ENCODE peak calls at places on chromosome 12, in four cellular contexts. F, C, B and O are unnamed samples.

GRCh38 chr12:20868277-20868676 is 57.8 kb downstream of the SLCO1B3 start:
- DNase-seq in F (no peak), C (no peak), B (no peak), O (no peak)

GRCh38 chr12:112937741-112938719 is at the start of gene OAS3:
- DNase-seq in F (peak), C (peak), B (peak), O (no peak)

GRCh38 chr12:67681145-67681778 is 32.7 kb downstream of the DYRK2 start:
- DNase-seq in F (peak), C (no peak), B (no peak), O (no peak)

GRCh38 chr12:9732966-9733461 is at the start of gene CLECL1:
- DNase-seq in F (no peak), C (no peak), B (no peak), O (no peak)

GRCh38 chr12:19507823-19508222 is 68.5 kb downstream of the AEBP2 start:
- DNase-seq in F (no peak), C (no peak), B (no peak), O (no peak)

GRCh38 chr12:57089259-57090245 is 638 bp downstream of the NAB2 start:
- DNase-seq in F (peak), C (peak), B (peak), O (no peak)

GRCh38 chr12:49582840-49583239 is 14.9 kb upstream of the MCRS1 start:
- DNase-seq in F (no peak), C (no peak), B (no peak), O (no peak)

GRCh38 chr12:85865905-85866304 is 8.2 kb upstream of the NTS start:
- DNase-seq in F (no peak), C (no peak), B (no peak), O (no peak)

GRCh38 chr12:104805186-104805585 is 152.9 kb downstream of the SLC41A2 start:
- DNase-seq in F (peak), C (no peak), B (no peak), O (no peak)

GRCh38 chr12:1576410-1577240 is 17.8 kb downstream of the FBXL14 start:
- DNase-seq in F (peak), C (no peak), B (no peak), O (no peak)

GRCh38 chr12:11962795-11963347 is 107.9 kb upstream of the BCL2L14 start:
- DNase-seq in F (no peak), C (no peak), B (no peak), O (no peak)

GRCh38 chr12:11959117-11959823 is 111.5 kb upstream of the BCL2L14 start:
- DNase-seq in F (peak), C (no peak), B (no peak), O (no peak)

GRCh38 chr12:11961686-11962085 is 109.1 kb upstream of the BCL2L14 start:
- DNase-seq in F (no peak), C (no peak), B (no peak), O (no peak)

GRCh38 chr12:11954181-11954580 is 116.6 kb upstream of the BCL2L14 start:
- DNase-seq in F (no peak), C (no peak), B (no peak), O (no peak)

DNA sequence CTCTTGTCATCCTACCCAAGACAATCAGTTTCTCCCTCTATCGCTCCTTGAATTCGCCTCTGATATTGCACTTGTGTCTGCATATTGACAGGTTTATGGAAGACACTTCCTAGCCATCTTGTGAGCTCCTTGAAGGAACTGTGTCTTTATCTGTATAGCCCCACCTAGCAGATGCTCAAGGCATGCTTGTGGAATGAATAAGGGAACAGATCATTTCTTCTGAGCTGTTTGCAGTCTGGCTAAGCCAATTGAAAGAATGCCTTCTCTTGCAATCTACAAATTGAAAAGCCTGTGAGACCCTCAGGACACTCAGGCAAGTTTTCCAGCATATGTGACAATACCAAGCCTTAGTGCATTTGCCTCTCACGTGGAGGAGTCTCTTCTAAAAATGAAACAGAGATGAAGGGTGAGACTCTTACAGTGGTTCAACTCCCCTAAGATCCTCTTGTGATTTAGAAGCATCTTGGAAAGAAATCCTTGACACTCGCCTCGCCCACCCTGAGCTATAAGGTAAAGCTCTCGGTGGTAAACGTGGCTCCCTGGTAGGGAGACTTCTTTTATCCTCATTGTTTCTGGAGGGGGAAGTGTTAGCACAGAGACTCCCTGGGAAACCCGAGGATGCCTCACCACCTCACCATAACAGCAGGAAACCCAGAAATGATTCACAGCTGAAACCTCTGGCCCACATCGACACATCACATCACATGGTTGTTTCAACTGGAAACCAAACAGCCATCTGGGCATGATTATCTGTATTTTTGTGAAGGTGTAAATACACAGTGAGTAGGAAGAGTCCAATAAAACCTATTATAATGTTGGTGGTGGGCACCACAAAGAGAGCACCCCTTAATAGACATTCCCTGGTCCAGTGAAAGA is 112.3 kb upstream of the BCL2L14 start:
- DNase-seq in F (peak), C (no peak), B (no peak), O (no peak)
- TF ChIP-seq CTCF in F (peak), C (no peak), B (no peak), O (peak)

GRCh38 chr12:63098851-63099250 is 52.1 kb downstream of the AVPR1A start:
- DNase-seq in F (peak), C (no peak), B (no peak), O (no peak)
- TF ChIP-seq CTCF in F (peak), C (no peak), B (no peak), O (peak)

GRCh38 chr12:54021432-54022013 is 6.7 kb upstream of the HOXC6 start:
- DNase-seq in F (no peak), C (no peak), B (no peak), O (no peak)
- TF ChIP-seq CTCF in F (peak), C (no peak), B (no peak), O (peak)

GRCh38 chr12:111151441-111151840 is 217.5 kb downstream of the PHETA1 start:
- DNase-seq in F (no peak), C (no peak), B (no peak), O (no peak)

GRCh38 chr12:111150476-111150875 is 218.4 kb downstream of the PHETA1 start:
- DNase-seq in F (no peak), C (no peak), B (no peak), O (no peak)

GRCh38 chr12:111148005-111148404 is 220.9 kb downstream of the PHETA1 start:
- DNase-seq in F (no peak), C (no peak), B (no peak), O (no peak)

GRCh38 chr12:111150894-111151293 is 218.0 kb downstream of the PHETA1 start:
- DNase-seq in F (no peak), C (no peak), B (no peak), O (no peak)

DNA sequence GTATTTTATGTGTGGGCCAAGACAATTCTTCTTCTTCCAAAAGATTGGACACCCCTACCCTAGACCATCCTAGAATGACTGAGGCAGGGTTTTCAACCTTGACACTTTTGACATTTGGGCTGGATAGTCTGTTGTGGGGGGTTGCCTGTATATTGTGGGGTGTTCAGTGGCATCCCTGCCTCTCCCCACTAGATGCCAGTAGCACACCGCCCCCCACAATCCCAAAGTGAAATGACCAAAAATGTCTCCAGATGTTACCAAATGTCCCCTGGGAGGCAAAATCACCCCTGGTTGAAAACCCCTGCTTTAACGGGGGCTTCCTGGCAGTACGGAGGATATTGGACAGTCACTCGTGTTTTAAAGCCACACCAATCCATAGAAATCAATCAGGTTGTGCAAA is 219.6 kb downstream of the PHETA1 start:
- DNase-seq in F (no peak), C (no peak), B (no peak), O (no peak)
- TF ChIP-seq CTCF in F (peak), C (no peak), B (no peak), O (no peak)

GRCh38 chr12:122137229-122137628 is 36.8 kb downstream of the IL31 start:
- DNase-seq in F (no peak), C (no peak), B (no peak), O (no peak)
- TF ChIP-seq CTCF in F (peak), C (no peak), B (no peak), O (peak)

GRCh38 chr12:15322164-15323054 is at the start of gene PTPRO:
- DNase-seq in F (no peak), C (peak), B (no peak), O (no peak)
- TF ChIP-seq CTCF in F (no peak), C (no peak), B (no peak), O (peak)

DNA sequence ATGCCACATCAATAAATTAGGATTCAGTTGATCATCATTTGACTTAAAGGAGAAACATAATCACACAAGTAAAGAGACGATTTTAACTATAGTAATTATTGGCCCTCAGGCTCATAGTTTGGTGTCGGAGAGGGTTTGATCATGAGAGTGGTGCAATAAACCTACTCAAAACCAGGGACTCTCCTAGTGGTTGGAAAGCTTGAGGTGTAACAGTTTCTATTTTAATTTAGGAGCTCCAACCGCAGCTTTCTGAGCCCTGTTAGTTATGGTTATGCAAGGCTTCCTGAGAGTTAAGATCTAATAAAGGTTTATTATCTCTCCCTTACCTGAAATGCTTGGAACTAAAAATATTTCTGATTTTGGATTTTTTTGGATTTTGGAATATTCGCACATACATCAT is 36.4 kb downstream of the TMTC2 start:
- DNase-seq in F (no peak), C (no peak), B (no peak), O (no peak)
- TF ChIP-seq CTCF in F (no peak), C (no peak), B (no peak), O (no peak)

DNA sequence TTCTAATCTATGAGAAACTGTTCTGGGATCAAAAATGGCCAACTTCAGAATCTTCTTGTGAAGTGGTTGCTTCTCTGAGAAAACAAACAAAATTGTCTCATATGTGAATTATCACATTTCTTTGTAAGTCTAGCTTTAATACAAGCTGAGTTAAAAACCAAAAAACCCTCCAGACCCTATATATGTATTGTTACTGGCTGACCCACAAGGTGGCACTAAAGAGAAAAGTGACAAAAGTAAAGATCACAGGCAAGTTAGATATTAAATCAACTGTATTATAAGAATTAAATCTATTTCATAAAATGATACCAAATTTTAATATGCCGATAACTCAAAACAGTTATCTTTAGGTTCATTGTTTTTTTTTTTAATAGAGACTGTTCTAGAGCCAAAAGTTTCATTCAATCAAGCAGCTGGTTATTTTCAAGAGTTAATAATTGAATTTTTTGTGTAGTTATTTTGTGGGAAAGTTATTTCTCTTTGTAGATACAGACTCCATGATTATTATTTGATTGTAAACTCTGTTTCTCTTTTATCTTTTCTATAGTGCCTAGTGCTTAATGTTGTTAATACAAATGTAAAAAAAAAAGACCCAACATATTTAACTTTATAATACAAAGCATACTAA is 7.5 kb upstream of the TRHDE start:
- DNase-seq in F (peak), C (no peak), B (no peak), O (no peak)
- TF ChIP-seq CTCF in F (peak), C (peak), B (peak), O (peak)

DNA sequence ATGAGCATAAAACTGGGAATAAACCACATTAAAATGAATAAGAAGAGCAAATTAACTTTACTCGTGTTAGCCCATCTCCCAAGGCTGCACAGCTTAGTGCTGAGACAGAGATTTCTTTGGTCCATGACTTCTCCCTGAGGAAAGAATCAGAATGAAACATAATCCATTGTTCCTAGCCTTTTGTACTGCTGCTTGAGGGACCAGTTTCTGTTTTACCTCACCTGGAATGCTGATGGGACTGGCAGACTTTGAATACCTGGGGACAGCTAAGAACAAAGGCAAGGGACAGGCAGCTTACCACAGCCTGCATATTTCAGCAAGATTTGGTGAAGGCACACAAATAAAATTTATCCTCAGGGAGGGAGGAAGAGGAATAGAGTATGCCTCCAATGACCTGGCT is 401.6 kb downstream of the CCDC91 start:
- DNase-seq in F (no peak), C (no peak), B (no peak), O (no peak)
- TF ChIP-seq CTCF in F (no peak), C (no peak), B (no peak), O (no peak)